ENCODE peak calls at places on chromosomes 11 and 22, in five cellular contexts. H, J, E, N and D are unnamed samples. For H3K27me3, the result is how much of the 10 kb centered on the place peaks cover.

GRCh38 chr11:126210871-126211235 is 597 bp downstream of the RPUSD4 start:
- DNase-seq in H (no peak), J (no peak), E (peak), N (no peak), D (no peak)

GRCh38 chr22:35638408-35638807 is 9.8 kb upstream of the APOL6 start:
- DNase-seq in H (peak), J (peak), E (peak), N (peak), D (peak)

GRCh38 chr11:72491001-72491400 is 56.7 kb upstream of the CLPB start:
- DNase-seq in H (no peak), J (no peak), E (peak), N (no peak), D (no peak)

GRCh38 chr11:28517621-28518020 is 409.4 kb downstream of the METTL15 start:
- DNase-seq in H (no peak), J (no peak), E (no peak), N (no peak), D (no peak)

GRCh38 chr22:19876941-19877625 is 22.4 kb upstream of the GNB1L start:
- DNase-seq in H (no peak), J (peak), E (no peak), N (peak), D (no peak)

GRCh38 chr11:18958221-18958910 is 19.2 kb upstream of the MRGPRX1 start:
- DNase-seq in H (no peak), J (no peak), E (no peak), N (no peak), D (no peak)

GRCh38 chr22:30079952-30080533 is at the start of gene HORMAD2:
- DNase-seq in H (no peak), J (no peak), E (peak), N (no peak), D (peak)

GRCh38 chr11:45906096-45906682 is 882 bp downstream of the FREY1 start:
- DNase-seq in H (peak), J (no peak), E (no peak), N (no peak), D (no peak)

GRCh38 chr11:107606122-107606521 is 15.2 kb downstream of the ELMOD1 start:
- DNase-seq in H (no peak), J (no peak), E (no peak), N (no peak), D (no peak)

GRCh38 chr22:45878901-45879551 is 97.9 kb downstream of the WNT7B start:
- DNase-seq in H (no peak), J (no peak), E (no peak), N (peak), D (peak)

GRCh38 chr11:93921695-93922468 is 71.5 kb upstream of the VSTM5 start:
- DNase-seq in H (peak), J (no peak), E (peak), N (no peak), D (no peak)

GRCh38 chr11:74035264-74035663 is 26.4 kb upstream of the UCP3 start:
- DNase-seq in H (no peak), J (no peak), E (no peak), N (no peak), D (no peak)

GRCh38 chr11:47928426-47928825 is 51.9 kb upstream of the PTPRJ start:
- DNase-seq in H (no peak), J (no peak), E (no peak), N (no peak), D (no peak)

GRCh38 chr11:27902981-27903624 is 202.8 kb upstream of the BDNF start:
- DNase-seq in H (no peak), J (no peak), E (peak), N (no peak), D (no peak)

DNA sequence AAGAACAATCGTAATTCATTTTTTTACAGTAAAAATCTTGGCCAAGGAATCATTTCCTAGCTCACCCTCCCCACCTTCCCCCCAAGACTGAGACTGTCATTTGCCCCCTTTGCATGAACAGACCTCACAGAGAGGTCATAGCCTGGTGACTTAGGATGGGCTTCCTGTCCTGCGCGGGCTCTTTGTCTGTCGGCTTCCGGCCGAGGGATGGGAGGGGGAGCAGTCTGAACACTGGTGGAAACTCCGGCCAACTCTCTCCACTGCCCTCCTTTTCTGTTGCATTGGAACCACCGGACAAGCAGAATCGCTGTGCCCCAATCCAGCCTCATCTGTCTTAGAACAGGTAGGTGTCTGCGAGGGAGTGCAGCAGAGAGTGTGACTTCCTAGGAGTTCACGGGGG is 41.7 kb downstream of the TEAD1 start:
- DNase-seq in H (no peak), J (no peak), E (no peak), N (no peak), D (no peak)
- H3K27ac ChIP-seq in H (no peak), J (no peak), E (no peak), N (no peak), D (no peak)

GRCh38 chr11:67410369-67410831 is 5.1 kb upstream of the CARNS1 start:
- DNase-seq in H (no peak), J (no peak), E (no peak), N (no peak), D (peak)

GRCh38 chr11:67409261-67409666 is 5.4 kb downstream of the TBC1D10C start:
- DNase-seq in H (no peak), J (no peak), E (no peak), N (peak), D (no peak)

GRCh38 chr11:67410984-67411784 is 4.3 kb upstream of the CARNS1 start:
- DNase-seq in H (no peak), J (no peak), E (no peak), N (no peak), D (no peak)

GRCh38 chr11:67408437-67409200 is 4.7 kb downstream of the TBC1D10C start:
- DNase-seq in H (no peak), J (no peak), E (no peak), N (peak), D (no peak)

DNA sequence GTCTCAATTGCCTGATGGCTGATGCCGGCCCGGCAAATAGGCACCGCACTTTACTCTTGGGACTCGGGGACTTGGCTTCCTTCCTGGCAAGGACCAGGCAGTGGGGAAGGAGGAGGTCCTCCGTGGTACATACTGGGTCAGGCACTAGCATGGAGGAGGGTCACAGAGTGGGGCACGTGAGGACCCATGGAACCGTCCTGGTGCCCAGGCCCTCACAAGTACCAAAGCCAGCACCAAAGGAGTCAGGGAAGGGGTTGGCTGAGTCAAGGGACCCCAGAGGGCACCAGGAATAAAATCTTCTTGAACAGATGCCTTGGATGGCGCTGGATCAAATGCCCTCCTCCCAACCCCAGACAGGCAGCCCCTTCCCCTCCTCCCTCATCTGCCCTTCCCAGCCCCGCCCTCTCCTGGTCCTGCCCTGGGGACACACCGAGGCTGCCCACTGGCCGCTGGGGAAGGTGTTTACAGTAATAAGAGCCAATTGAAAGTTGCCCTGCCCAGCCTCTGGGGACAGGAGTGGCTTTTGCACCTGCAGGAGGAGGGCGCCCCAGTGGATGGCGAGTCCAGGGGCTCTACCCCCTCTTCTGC is 5.6 kb upstream of the CARNS1 start:
- DNase-seq in H (peak), J (no peak), E (no peak), N (peak), D (no peak)
- H3K27me3 ChIP-seq in H (under half), J (under half), E (under half), N (under half), D (under half)

GRCh38 chr22:43173976-43174720 is 12.8 kb downstream of the TTLL12 start:
- DNase-seq in H (no peak), J (no peak), E (no peak), N (peak), D (no peak)
- H3K4me3 ChIP-seq in H (no peak), J (no peak), E (no peak), N (no peak), D (no peak)

GRCh38 chr22:23282986-23283385 is 102.7 kb downstream of the BCR start:
- DNase-seq in H (no peak), J (no peak), E (no peak), N (no peak), D (no peak)
- H3K27ac ChIP-seq in H (no peak), J (peak), E (no peak), N (peak), D (peak)

GRCh38 chr22:37255558-37256006 is 11.5 kb upstream of the RAC2 start:
- DNase-seq in H (no peak), J (no peak), E (no peak), N (no peak), D (no peak)
- H3K27me3 ChIP-seq in H (under half), J (under half), E (under half), N (under half), D (under half)

GRCh38 chr11:58575377-58576020 is at the start of gene LPXN:
- DNase-seq in H (no peak), J (no peak), E (peak), N (no peak), D (no peak)
- H3K4me3 ChIP-seq in H (peak), J (no peak), E (no peak), N (no peak), D (peak)

DNA sequence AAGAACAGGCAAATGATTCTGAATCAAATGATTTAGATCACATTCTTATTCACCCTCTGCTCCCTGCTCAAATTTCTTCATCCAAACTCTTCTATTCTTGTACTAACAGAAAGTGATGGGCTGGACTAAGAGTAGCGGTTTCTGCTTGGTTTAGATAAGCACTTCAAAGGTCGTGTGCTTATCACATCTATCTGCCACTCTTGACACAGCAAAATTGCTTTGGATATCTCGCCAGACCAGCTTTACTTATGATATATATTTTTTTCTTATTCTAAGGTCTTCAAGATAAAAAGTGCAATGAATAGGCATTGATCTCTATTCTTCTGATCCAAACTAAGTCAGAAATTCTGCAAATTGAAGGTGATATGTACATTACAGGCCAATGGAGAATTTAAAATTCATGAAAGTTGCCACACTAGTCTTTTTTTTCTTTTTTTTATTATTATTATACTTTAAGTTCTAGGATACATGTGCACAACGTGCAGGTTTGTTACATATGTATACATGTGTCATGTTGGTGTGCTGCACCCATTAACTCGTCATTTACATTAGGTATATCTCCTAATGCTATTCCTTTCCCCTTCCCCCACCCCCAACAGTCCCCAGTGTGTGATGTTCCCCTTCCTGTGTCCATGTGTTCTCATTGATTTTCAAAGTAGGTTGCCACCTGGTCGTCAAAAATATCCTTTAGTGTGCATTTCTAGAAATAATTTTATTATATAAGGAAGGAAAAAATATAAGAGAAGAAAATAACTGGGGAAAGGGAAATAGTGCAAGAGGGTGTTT is 1941.0 kb upstream of the RAG2 start:
- DNase-seq in H (no peak), J (no peak), E (no peak), N (no peak), D (no peak)
- H3K27ac ChIP-seq in H (no peak), J (no peak), E (no peak), N (no peak), D (no peak)

GRCh38 chr22:36733271-36733670 is 29.7 kb upstream of the CACNG2 start:
- DNase-seq in H (no peak), J (no peak), E (no peak), N (no peak), D (no peak)
- H3K27me3 ChIP-seq in H (under half), J (under half), E (under half), N (under half), D (under half)